ENCODE peak calls at places on chromosomes 4 and X, in seven cellular contexts. L is left ventricle myocardium inferior, U is kidney, G is GM20000, W is tibial nerve, H is HepG2, O is lower leg skin. V is an unnamed sample.

GRCh38 chrX:13015536-13016236 is 28.7 kb downstream of the FAM9C start:
- DNase-seq in G (no peak), U (no peak), O (no peak), L (no peak), W (no peak), H (no peak), V (no peak)

GRCh38 chrX:51891821-51892551 is 1.4 kb upstream of the MAGED1 start:
- DNase-seq in H (no peak), O (no peak), U (no peak), L (peak), W (peak), G (no peak), V (no peak)

GRCh38 chr4:145938618-145939177 is at the start of gene ZNF827:
- DNase-seq in W (no peak), H (peak), G (peak), L (peak), U (peak), O (peak), V (peak)

GRCh38 chrX:6228720-6229119 is at the start of gene NLGN4X:
- DNase-seq in O (no peak), U (no peak), G (no peak), H (no peak), L (no peak), W (no peak), V (no peak)

GRCh38 chrX:11655282-11655985 is 10.3 kb downstream of the ARHGAP6 start:
- DNase-seq in W (no peak), L (no peak), U (no peak), G (no peak), H (no peak), O (no peak), V (no peak)

GRCh38 chrX:32893751-32894150 is 317.6 kb downstream of the DMD start:
- DNase-seq in L (no peak), O (no peak), H (no peak), U (no peak), W (no peak), G (no peak), V (no peak)

GRCh38 chr4:140497776-140498636 is at the start of gene MGAT4D:
- DNase-seq in U (no peak), W (no peak), H (no peak), O (no peak), L (no peak), G (no peak), V (peak)

GRCh38 chr4:159937595-159937994 is 834.7 kb downstream of the RAPGEF2 start:
- DNase-seq in H (no peak), W (no peak), L (no peak), G (no peak), O (no peak), U (no peak), V (no peak)

GRCh38 chr4:129899849-129900248 is 803.9 kb downstream of the C4orf33 start:
- DNase-seq in L (no peak), O (no peak), W (no peak), G (no peak), H (peak), U (no peak), V (no peak)

GRCh38 chr4:18689308-18689915 is 667.9 kb upstream of the LCORL start:
- DNase-seq in O (no peak), G (peak), W (peak), U (no peak), L (no peak), H (peak), V (peak)

GRCh38 chrX:18871970-18872369 is 111.9 kb downstream of the PHKA2 start:
- DNase-seq in H (no peak), G (no peak), U (no peak), L (no peak), O (no peak), W (no peak), V (no peak)

GRCh38 chrX:11770320-11770719 is 12.3 kb downstream of the MSL3 start:
- DNase-seq in L (no peak), G (peak), H (peak), U (no peak), W (no peak), O (no peak), V (no peak)

GRCh38 chr4:185383451-185383850 is 12.3 kb downstream of the LRP2BP start:
- DNase-seq in H (no peak), W (no peak), U (no peak), G (no peak), L (no peak), O (no peak), V (no peak)

GRCh38 chrX:24204331-24204730 is 54.8 kb downstream of the ZFX start:
- DNase-seq in G (no peak), L (no peak), H (no peak), U (no peak), O (no peak), W (no peak), V (no peak)

GRCh38 chr4:110666030-110666429 is 43.2 kb upstream of the PITX2 start:
- DNase-seq in L (no peak), U (no peak), G (no peak), W (no peak), O (no peak), H (no peak), V (no peak)

GRCh38 chrX:133985164-133986007 is at the start of gene GPC3:
- DNase-seq in G (peak), W (no peak), H (peak), U (peak), O (no peak), L (peak), V (peak)

GRCh38 chr4:3473251-3473942 is 10.3 kb downstream of the DOK7 start:
- DNase-seq in G (no peak), H (no peak), U (no peak), L (peak), W (no peak), O (no peak), V (no peak)

GRCh38 chr4:186441502-186441901 is 113.9 kb downstream of the MTNR1A start:
- DNase-seq in O (no peak), W (no peak), U (no peak), H (no peak), G (no peak), L (no peak), V (no peak)

GRCh38 chr4:146029939-146030710 is 91.5 kb upstream of the ZNF827 start:
- DNase-seq in G (peak), O (no peak), H (no peak), W (no peak), U (no peak), L (no peak), V (no peak)

GRCh38 chr4:182929296-182929695 is 12.1 kb upstream of the DCTD start:
- DNase-seq in L (no peak), H (peak), O (no peak), U (no peak), G (no peak), W (no peak), V (no peak)

GRCh38 chr4:102808009-102808408 is 19.3 kb downstream of the UBE2D3 start:
- DNase-seq in G (no peak), O (no peak), U (no peak), W (no peak), L (no peak), H (no peak), V (no peak)

GRCh38 chr4:183344523-183345255 is 22.5 kb upstream of the CLDN24 start:
- DNase-seq in O (no peak), U (peak), H (no peak), W (no peak), L (no peak), G (no peak), V (no peak)

GRCh38 chr4:7391637-7392437 is 42.9 kb downstream of the PSAPL1 start:
- DNase-seq in L (no peak), O (peak), G (no peak), H (no peak), U (peak), W (no peak), V (peak)

GRCh38 chr4:149292422-149293055 is 523.1 kb downstream of the IQCM start:
- DNase-seq in L (peak), O (no peak), H (no peak), G (no peak), U (no peak), W (no peak), V (no peak)

GRCh38 chr4:169362607-169363006 is 91.9 kb upstream of the SH3RF1 start:
- DNase-seq in W (no peak), G (no peak), H (no peak), L (no peak), O (no peak), U (no peak), V (no peak)

GRCh38 chrX:56995271-56995994 is at the start of gene SPIN3:
- DNase-seq in O (peak), L (peak), W (peak), H (peak), G (peak), U (peak), V (peak)

GRCh38 chr4:189436207-189436606 is 504.5 kb upstream of the FRG1 start:
- DNase-seq in W (no peak), L (no peak), H (peak), O (no peak), G (no peak), U (no peak), V (no peak)

GRCh38 chr4:10403633-10404445 is 53.4 kb downstream of the ZNF518B start:
- DNase-seq in U (no peak), G (peak), L (no peak), W (no peak), H (peak), O (no peak), V (no peak)

GRCh38 chr4:112075129-112075753 is 70.0 kb upstream of the FAM241A start:
- DNase-seq in H (peak), G (peak), L (no peak), W (no peak), O (no peak), U (no peak), V (no peak)

GRCh38 chr4:171629737-171630136 is 183.5 kb upstream of the GALNTL6 start:
- DNase-seq in L (no peak), U (no peak), O (no peak), H (peak), W (no peak), G (no peak), V (no peak)

GRCh38 chrX:3651272-3651671 is 62.2 kb downstream of the PRKX start:
- DNase-seq in O (no peak), U (no peak), L (no peak), W (no peak), G (no peak), H (no peak), V (no peak)

GRCh38 chr4:153704522-153704921 is 20.4 kb downstream of the TLR2 start:
- DNase-seq in W (no peak), L (no peak), H (no peak), G (no peak), O (no peak), U (no peak), V (no peak)

GRCh38 chrX:4547218-4547836 is 833.9 kb upstream of the PRKX start:
- DNase-seq in L (no peak), G (peak), H (peak), O (no peak), W (peak), U (no peak), V (peak)

GRCh38 chrX:119692241-119693031 is 532 bp downstream of the SEPTIN6 start:
- DNase-seq in O (peak), W (no peak), H (no peak), G (no peak), L (peak), U (peak), V (peak)

DNA sequence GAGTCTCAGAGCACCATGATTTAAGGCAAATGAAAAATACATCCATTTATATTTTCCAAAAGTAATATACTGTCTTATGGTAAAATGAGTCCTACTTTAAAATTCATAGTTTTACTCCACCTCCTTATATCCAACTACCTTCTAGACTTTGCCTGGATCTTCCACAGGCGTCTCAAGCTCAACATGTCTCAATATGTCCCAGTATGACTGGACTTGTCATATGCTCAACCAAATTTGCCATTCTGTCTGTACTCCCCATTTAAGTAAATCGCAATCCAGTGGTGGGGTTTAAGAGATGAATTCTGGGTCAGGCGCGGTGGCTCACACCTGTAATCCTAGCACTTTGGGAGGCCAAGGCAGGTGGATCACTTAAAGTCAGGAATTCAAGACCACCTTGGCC is 78.3 kb downstream of the CHRNA9 start:
- DNase-seq in L (no peak), H (no peak), U (no peak), O (no peak), W (no peak), G (no peak), V (no peak)
- TF ChIP-seq CTCF in L (no peak), H (no peak), U (no peak), O (no peak), W (no peak), G (no peak), V (no peak)

DNA sequence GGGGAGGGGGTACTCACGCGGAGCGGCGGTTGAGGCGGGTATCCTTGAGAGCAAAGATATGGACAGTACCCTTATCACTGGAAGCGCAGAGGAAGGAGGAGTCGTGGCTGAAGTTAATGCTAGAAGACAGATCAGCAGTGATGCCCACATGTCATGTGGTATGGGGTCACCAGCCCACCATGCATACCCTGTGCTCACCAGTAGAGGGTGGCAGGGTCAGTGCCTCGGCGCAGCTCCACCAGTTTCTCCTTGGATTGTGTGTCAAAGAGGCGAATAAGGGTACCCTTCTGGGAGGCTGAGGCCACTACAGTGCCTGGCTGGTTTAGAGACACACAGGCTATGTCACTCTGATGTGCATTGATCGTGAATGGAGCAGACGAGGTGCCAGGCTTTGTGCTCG is 1.5 kb upstream of the PRAF2 start:
- DNase-seq in G (no peak), O (no peak), L (no peak), W (no peak), U (no peak), H (no peak), V (no peak)
- TF ChIP-seq CTCF in G (no peak), O (no peak), L (no peak), W (no peak), U (no peak), H (no peak), V (no peak)

GRCh38 chrX:143437439-143437838 is 79.8 kb downstream of the SPANXN3 start:
- DNase-seq in H (no peak), G (no peak), U (no peak), O (no peak), W (no peak), L (no peak), V (no peak)
- TF ChIP-seq CTCF in H (no peak), G (no peak), U (peak), O (no peak), W (no peak), L (peak), V (no peak)

GRCh38 chr4:115781528-115782146 is 668.2 kb upstream of the NDST4 start:
- DNase-seq in U (no peak), O (no peak), L (no peak), W (no peak), G (no peak), H (no peak), V (no peak)

GRCh38 chr4:115780835-115781234 is 667.4 kb upstream of the NDST4 start:
- DNase-seq in O (no peak), U (no peak), G (no peak), H (no peak), L (no peak), W (no peak), V (no peak)

DNA sequence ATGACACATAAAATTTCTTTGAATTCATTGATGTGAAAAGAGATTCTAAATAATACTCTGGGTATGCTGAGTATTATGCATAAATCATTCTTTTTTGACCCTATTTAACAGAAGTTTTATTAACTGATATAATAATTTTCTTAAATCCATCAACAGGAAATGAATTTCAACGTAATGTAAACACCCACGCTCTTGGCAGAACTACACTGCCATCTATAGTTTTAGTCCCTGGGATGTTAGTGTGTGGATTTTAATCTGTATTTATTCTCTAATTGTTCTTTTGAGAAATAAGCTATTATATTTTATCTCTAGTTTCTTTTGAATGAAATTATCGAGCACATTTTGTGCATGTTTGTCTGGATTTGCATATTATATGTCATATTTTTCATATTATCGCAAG is 666.8 kb upstream of the NDST4 start:
- DNase-seq in G (no peak), H (no peak), U (no peak), O (no peak), L (no peak), W (no peak), V (no peak)
- TF ChIP-seq CTCF in G (no peak), H (no peak), U (no peak), O (no peak), L (no peak), W (no peak), V (no peak)

GRCh38 chrX:154131955-154132354 is 12.1 kb upstream of the OPN1LW start:
- DNase-seq in W (no peak), H (peak), L (no peak), O (peak), U (no peak), G (no peak), V (no peak)

GRCh38 chrX:154138857-154139256 is 5.2 kb upstream of the OPN1LW start:
- DNase-seq in G (no peak), O (no peak), L (no peak), W (no peak), U (no peak), H (peak), V (no peak)

GRCh38 chrX:154136627-154137161 is 7.3 kb upstream of the OPN1LW start:
- DNase-seq in W (peak), O (peak), L (peak), G (peak), U (peak), H (peak), V (peak)

GRCh38 chrX:154132366-154132765 is 11.7 kb upstream of the OPN1LW start:
- DNase-seq in G (no peak), H (no peak), W (no peak), U (no peak), O (peak), L (no peak), V (no peak)

GRCh38 chrX:154135458-154136229 is 8.4 kb upstream of the OPN1LW start:
- DNase-seq in L (no peak), G (no peak), U (no peak), W (no peak), O (peak), H (no peak), V (no peak)
- TF ChIP-seq CTCF in L (no peak), G (no peak), U (no peak), W (no peak), O (no peak), H (no peak), V (no peak)

V was measured in mesothelial cell of epicardium.